ENCODE peak calls at places on chromosomes 6 and 20, in eight cellular contexts. One of them, this sample, is unnamed.

GRCh38 chr20:34637245-34638185 is 39.4 kb downstream of the PIGU start:
- DNase-seq in stimulated activated CD4-positive, alpha-beta T cell treated with anti-CD3 and anti-CD28 coated beads, Interleukin-1b, Interleukin-23, amount 100 ng/mL, for 4 hours: no peak
- DNase-seq in Right ventricle myocardium superior: no peak
- DNase-seq in left ventricle myocardium inferior: no peak
- DNase-seq in stimulated activated CD8-positive, alpha-beta memory T cell treated with anti-CD3 and anti-CD28 coated beads, Interleukin-15, amount 100 ng/mL, for 48 hours: no peak
- DNase-seq in foreskin fibroblast: peak; percentile 73
- DNase-seq in activated naive CD8-positive, alpha-beta T cell treated with anti-CD3 and anti-CD28 coated beads, Interleukin-2, amount 50 U/mL, for 24 hours: no peak
- DNase-seq in cerebellar cortex: no peak
- DNase-seq in this sample: no peak

GRCh38 chr20:25867776-25868649 is 171.4 kb upstream of the ZNF337 start:
- DNase-seq in left ventricle myocardium inferior: peak; percentile 83
- DNase-seq in stimulated activated CD4-positive, alpha-beta T cell treated with anti-CD3 and anti-CD28 coated beads, Interleukin-1b, Interleukin-23, amount 100 ng/mL, for 4 hours: peak; percentile 43
- DNase-seq in Right ventricle myocardium superior: peak; percentile 90
- DNase-seq in foreskin fibroblast: peak; percentile 45
- DNase-seq in activated naive CD8-positive, alpha-beta T cell treated with anti-CD3 and anti-CD28 coated beads, Interleukin-2, amount 50 U/mL, for 24 hours: peak; percentile 72
- DNase-seq in stimulated activated CD8-positive, alpha-beta memory T cell treated with anti-CD3 and anti-CD28 coated beads, Interleukin-15, amount 100 ng/mL, for 48 hours: peak; percentile 43
- DNase-seq in cerebellar cortex: peak; percentile 86
- DNase-seq in this sample: peak; percentile 50

GRCh38 chr6:2791124-2792050 is 26.2 kb downstream of the WRNIP1 start:
- DNase-seq in Right ventricle myocardium superior: peak; percentile 59
- DNase-seq in stimulated activated CD8-positive, alpha-beta memory T cell treated with anti-CD3 and anti-CD28 coated beads, Interleukin-15, amount 100 ng/mL, for 48 hours: no peak
- DNase-seq in foreskin fibroblast: peak; percentile 85
- DNase-seq in cerebellar cortex: peak; percentile 86
- DNase-seq in activated naive CD8-positive, alpha-beta T cell treated with anti-CD3 and anti-CD28 coated beads, Interleukin-2, amount 50 U/mL, for 24 hours: peak; percentile 59
- DNase-seq in stimulated activated CD4-positive, alpha-beta T cell treated with anti-CD3 and anti-CD28 coated beads, Interleukin-1b, Interleukin-23, amount 100 ng/mL, for 4 hours: peak; percentile 21
- DNase-seq in left ventricle myocardium inferior: peak; percentile 38
- DNase-seq in this sample: peak; percentile 70

GRCh38 chr6:35568967-35569606 is 56.4 kb upstream of the TULP1 start:
- DNase-seq in foreskin fibroblast: peak; percentile 36
- DNase-seq in cerebellar cortex: peak; percentile 25
- DNase-seq in left ventricle myocardium inferior: peak; percentile 51
- DNase-seq in activated naive CD8-positive, alpha-beta T cell treated with anti-CD3 and anti-CD28 coated beads, Interleukin-2, amount 50 U/mL, for 24 hours: peak; percentile 44
- DNase-seq in stimulated activated CD8-positive, alpha-beta memory T cell treated with anti-CD3 and anti-CD28 coated beads, Interleukin-15, amount 100 ng/mL, for 48 hours: no peak
- DNase-seq in Right ventricle myocardium superior: peak; percentile 82
- DNase-seq in stimulated activated CD4-positive, alpha-beta T cell treated with anti-CD3 and anti-CD28 coated beads, Interleukin-1b, Interleukin-23, amount 100 ng/mL, for 4 hours: no peak
- DNase-seq in this sample: peak; percentile 10

GRCh38 chr20:38452880-38453624 is 17.9 kb upstream of the SNHG17 start:
- DNase-seq in stimulated activated CD8-positive, alpha-beta memory T cell treated with anti-CD3 and anti-CD28 coated beads, Interleukin-15, amount 100 ng/mL, for 48 hours: no peak
- DNase-seq in stimulated activated CD4-positive, alpha-beta T cell treated with anti-CD3 and anti-CD28 coated beads, Interleukin-1b, Interleukin-23, amount 100 ng/mL, for 4 hours: no peak
- DNase-seq in activated naive CD8-positive, alpha-beta T cell treated with anti-CD3 and anti-CD28 coated beads, Interleukin-2, amount 50 U/mL, for 24 hours: no peak
- DNase-seq in foreskin fibroblast: peak; percentile 47
- DNase-seq in left ventricle myocardium inferior: no peak
- DNase-seq in cerebellar cortex: no peak
- DNase-seq in Right ventricle myocardium superior: peak; percentile 32
- DNase-seq in this sample: no peak

GRCh38 chr6:7910298-7910653 is 312 bp downstream of the TXNDC5 start:
- DNase-seq in stimulated activated CD8-positive, alpha-beta memory T cell treated with anti-CD3 and anti-CD28 coated beads, Interleukin-15, amount 100 ng/mL, for 48 hours: no peak
- DNase-seq in cerebellar cortex: no peak
- DNase-seq in foreskin fibroblast: no peak
- DNase-seq in left ventricle myocardium inferior: no peak
- DNase-seq in activated naive CD8-positive, alpha-beta T cell treated with anti-CD3 and anti-CD28 coated beads, Interleukin-2, amount 50 U/mL, for 24 hours: no peak
- DNase-seq in Right ventricle myocardium superior: no peak
- DNase-seq in stimulated activated CD4-positive, alpha-beta T cell treated with anti-CD3 and anti-CD28 coated beads, Interleukin-1b, Interleukin-23, amount 100 ng/mL, for 4 hours: no peak
- DNase-seq in this sample: no peak

GRCh38 chr6:147586044-147586443 is 77.6 kb downstream of the SAMD5 start:
- DNase-seq in foreskin fibroblast: peak; percentile 23
- DNase-seq in Right ventricle myocardium superior: no peak
- DNase-seq in activated naive CD8-positive, alpha-beta T cell treated with anti-CD3 and anti-CD28 coated beads, Interleukin-2, amount 50 U/mL, for 24 hours: no peak
- DNase-seq in cerebellar cortex: peak; percentile 47
- DNase-seq in stimulated activated CD4-positive, alpha-beta T cell treated with anti-CD3 and anti-CD28 coated beads, Interleukin-1b, Interleukin-23, amount 100 ng/mL, for 4 hours: no peak
- DNase-seq in stimulated activated CD8-positive, alpha-beta memory T cell treated with anti-CD3 and anti-CD28 coated beads, Interleukin-15, amount 100 ng/mL, for 48 hours: no peak
- DNase-seq in left ventricle myocardium inferior: no peak
- DNase-seq in this sample: no peak

GRCh38 chr6:152293404-152293803 is 343.8 kb downstream of the SYNE1 start:
- DNase-seq in activated naive CD8-positive, alpha-beta T cell treated with anti-CD3 and anti-CD28 coated beads, Interleukin-2, amount 50 U/mL, for 24 hours: no peak
- DNase-seq in Right ventricle myocardium superior: peak; percentile 51
- DNase-seq in foreskin fibroblast: no peak
- DNase-seq in stimulated activated CD8-positive, alpha-beta memory T cell treated with anti-CD3 and anti-CD28 coated beads, Interleukin-15, amount 100 ng/mL, for 48 hours: no peak
- DNase-seq in cerebellar cortex: peak; percentile 95
- DNase-seq in left ventricle myocardium inferior: peak; percentile 60
- DNase-seq in stimulated activated CD4-positive, alpha-beta T cell treated with anti-CD3 and anti-CD28 coated beads, Interleukin-1b, Interleukin-23, amount 100 ng/mL, for 4 hours: no peak
- DNase-seq in this sample: no peak

GRCh38 chr6:97053643-97054411 is 129.3 kb downstream of the KLHL32 start:
- DNase-seq in Right ventricle myocardium superior: no peak
- DNase-seq in activated naive CD8-positive, alpha-beta T cell treated with anti-CD3 and anti-CD28 coated beads, Interleukin-2, amount 50 U/mL, for 24 hours: no peak
- DNase-seq in left ventricle myocardium inferior: no peak
- DNase-seq in cerebellar cortex: peak; percentile 20
- DNase-seq in stimulated activated CD4-positive, alpha-beta T cell treated with anti-CD3 and anti-CD28 coated beads, Interleukin-1b, Interleukin-23, amount 100 ng/mL, for 4 hours: no peak
- DNase-seq in stimulated activated CD8-positive, alpha-beta memory T cell treated with anti-CD3 and anti-CD28 coated beads, Interleukin-15, amount 100 ng/mL, for 48 hours: no peak
- DNase-seq in foreskin fibroblast: no peak
- DNase-seq in this sample: no peak

GRCh38 chr6:110415297-110415916 is at the start of gene DDO:
- DNase-seq in foreskin fibroblast: no peak
- DNase-seq in stimulated activated CD4-positive, alpha-beta T cell treated with anti-CD3 and anti-CD28 coated beads, Interleukin-1b, Interleukin-23, amount 100 ng/mL, for 4 hours: no peak
- DNase-seq in Right ventricle myocardium superior: peak; percentile 89
- DNase-seq in left ventricle myocardium inferior: peak; percentile 86
- DNase-seq in cerebellar cortex: peak; percentile 96
- DNase-seq in activated naive CD8-positive, alpha-beta T cell treated with anti-CD3 and anti-CD28 coated beads, Interleukin-2, amount 50 U/mL, for 24 hours: no peak
- DNase-seq in stimulated activated CD8-positive, alpha-beta memory T cell treated with anti-CD3 and anti-CD28 coated beads, Interleukin-15, amount 100 ng/mL, for 48 hours: no peak
- DNase-seq in this sample: no peak

GRCh38 chr6:33696538-33697518 is 14.7 kb downstream of the UQCC2 start:
- DNase-seq in stimulated activated CD8-positive, alpha-beta memory T cell treated with anti-CD3 and anti-CD28 coated beads, Interleukin-15, amount 100 ng/mL, for 48 hours: no peak
- DNase-seq in Right ventricle myocardium superior: peak; percentile 73
- DNase-seq in activated naive CD8-positive, alpha-beta T cell treated with anti-CD3 and anti-CD28 coated beads, Interleukin-2, amount 50 U/mL, for 24 hours: no peak
- DNase-seq in foreskin fibroblast: peak; percentile 79
- DNase-seq in left ventricle myocardium inferior: peak; percentile 60
- DNase-seq in cerebellar cortex: peak; percentile 43
- DNase-seq in stimulated activated CD4-positive, alpha-beta T cell treated with anti-CD3 and anti-CD28 coated beads, Interleukin-1b, Interleukin-23, amount 100 ng/mL, for 4 hours: no peak
- DNase-seq in this sample: no peak

GRCh38 chr6:3296537-3297453 is 38.0 kb downstream of the PSMG4 start:
- DNase-seq in stimulated activated CD8-positive, alpha-beta memory T cell treated with anti-CD3 and anti-CD28 coated beads, Interleukin-15, amount 100 ng/mL, for 48 hours: no peak
- DNase-seq in Right ventricle myocardium superior: no peak
- DNase-seq in cerebellar cortex: no peak
- DNase-seq in activated naive CD8-positive, alpha-beta T cell treated with anti-CD3 and anti-CD28 coated beads, Interleukin-2, amount 50 U/mL, for 24 hours: no peak
- DNase-seq in foreskin fibroblast: no peak
- DNase-seq in stimulated activated CD4-positive, alpha-beta T cell treated with anti-CD3 and anti-CD28 coated beads, Interleukin-1b, Interleukin-23, amount 100 ng/mL, for 4 hours: no peak
- DNase-seq in left ventricle myocardium inferior: no peak
- DNase-seq in this sample: no peak

GRCh38 chr6:4344317-4344899 is 209.0 kb upstream of the ECI2 start:
- DNase-seq in cerebellar cortex: no peak
- DNase-seq in left ventricle myocardium inferior: no peak
- DNase-seq in Right ventricle myocardium superior: no peak
- DNase-seq in foreskin fibroblast: peak; percentile 63
- DNase-seq in stimulated activated CD8-positive, alpha-beta memory T cell treated with anti-CD3 and anti-CD28 coated beads, Interleukin-15, amount 100 ng/mL, for 48 hours: no peak
- DNase-seq in activated naive CD8-positive, alpha-beta T cell treated with anti-CD3 and anti-CD28 coated beads, Interleukin-2, amount 50 U/mL, for 24 hours: no peak
- DNase-seq in stimulated activated CD4-positive, alpha-beta T cell treated with anti-CD3 and anti-CD28 coated beads, Interleukin-1b, Interleukin-23, amount 100 ng/mL, for 4 hours: no peak
- DNase-seq in this sample: no peak

GRCh38 chr20:41510847-41511453 is 107.2 kb downstream of the CHD6 start:
- DNase-seq in Right ventricle myocardium superior: no peak
- DNase-seq in cerebellar cortex: no peak
- DNase-seq in left ventricle myocardium inferior: no peak
- DNase-seq in activated naive CD8-positive, alpha-beta T cell treated with anti-CD3 and anti-CD28 coated beads, Interleukin-2, amount 50 U/mL, for 24 hours: no peak
- DNase-seq in stimulated activated CD8-positive, alpha-beta memory T cell treated with anti-CD3 and anti-CD28 coated beads, Interleukin-15, amount 100 ng/mL, for 48 hours: no peak
- DNase-seq in foreskin fibroblast: no peak
- DNase-seq in stimulated activated CD4-positive, alpha-beta T cell treated with anti-CD3 and anti-CD28 coated beads, Interleukin-1b, Interleukin-23, amount 100 ng/mL, for 4 hours: no peak
- DNase-seq in this sample: no peak

GRCh38 chr6:112620832-112621569 is 273.9 kb downstream of the RFPL4B start:
- DNase-seq in stimulated activated CD8-positive, alpha-beta memory T cell treated with anti-CD3 and anti-CD28 coated beads, Interleukin-15, amount 100 ng/mL, for 48 hours: no peak
- DNase-seq in stimulated activated CD4-positive, alpha-beta T cell treated with anti-CD3 and anti-CD28 coated beads, Interleukin-1b, Interleukin-23, amount 100 ng/mL, for 4 hours: no peak
- DNase-seq in Right ventricle myocardium superior: no peak
- DNase-seq in cerebellar cortex: no peak
- DNase-seq in activated naive CD8-positive, alpha-beta T cell treated with anti-CD3 and anti-CD28 coated beads, Interleukin-2, amount 50 U/mL, for 24 hours: no peak
- DNase-seq in left ventricle myocardium inferior: no peak
- DNase-seq in foreskin fibroblast: no peak
- DNase-seq in this sample: no peak

GRCh38 chr6:6656287-6656686 is 67.8 kb downstream of the LY86 start:
- DNase-seq in cerebellar cortex: no peak
- DNase-seq in activated naive CD8-positive, alpha-beta T cell treated with anti-CD3 and anti-CD28 coated beads, Interleukin-2, amount 50 U/mL, for 24 hours: no peak
- DNase-seq in stimulated activated CD4-positive, alpha-beta T cell treated with anti-CD3 and anti-CD28 coated beads, Interleukin-1b, Interleukin-23, amount 100 ng/mL, for 4 hours: no peak
- DNase-seq in stimulated activated CD8-positive, alpha-beta memory T cell treated with anti-CD3 and anti-CD28 coated beads, Interleukin-15, amount 100 ng/mL, for 48 hours: no peak
- DNase-seq in left ventricle myocardium inferior: no peak
- DNase-seq in foreskin fibroblast: no peak
- DNase-seq in Right ventricle myocardium superior: no peak
- DNase-seq in this sample: no peak

GRCh38 chr20:20624914-20625313 is 87.5 kb downstream of the RALGAPA2 start:
- DNase-seq in foreskin fibroblast: no peak
- DNase-seq in cerebellar cortex: no peak
- DNase-seq in left ventricle myocardium inferior: no peak
- DNase-seq in stimulated activated CD8-positive, alpha-beta memory T cell treated with anti-CD3 and anti-CD28 coated beads, Interleukin-15, amount 100 ng/mL, for 48 hours: no peak
- DNase-seq in activated naive CD8-positive, alpha-beta T cell treated with anti-CD3 and anti-CD28 coated beads, Interleukin-2, amount 50 U/mL, for 24 hours: no peak
- DNase-seq in Right ventricle myocardium superior: no peak
- DNase-seq in stimulated activated CD4-positive, alpha-beta T cell treated with anti-CD3 and anti-CD28 coated beads, Interleukin-1b, Interleukin-23, amount 100 ng/mL, for 4 hours: no peak
- DNase-seq in this sample: no peak

GRCh38 chr6:105488521-105489212 is 85.8 kb upstream of the PREP start:
- DNase-seq in cerebellar cortex: no peak
- DNase-seq in stimulated activated CD8-positive, alpha-beta memory T cell treated with anti-CD3 and anti-CD28 coated beads, Interleukin-15, amount 100 ng/mL, for 48 hours: no peak
- DNase-seq in activated naive CD8-positive, alpha-beta T cell treated with anti-CD3 and anti-CD28 coated beads, Interleukin-2, amount 50 U/mL, for 24 hours: no peak
- DNase-seq in left ventricle myocardium inferior: no peak
- DNase-seq in Right ventricle myocardium superior: no peak
- DNase-seq in stimulated activated CD4-positive, alpha-beta T cell treated with anti-CD3 and anti-CD28 coated beads, Interleukin-1b, Interleukin-23, amount 100 ng/mL, for 4 hours: no peak
- DNase-seq in foreskin fibroblast: no peak
- DNase-seq in this sample: no peak

GRCh38 chr20:13028001-13028400 is 19.2 kb downstream of the SPTLC3 start:
- DNase-seq in stimulated activated CD4-positive, alpha-beta T cell treated with anti-CD3 and anti-CD28 coated beads, Interleukin-1b, Interleukin-23, amount 100 ng/mL, for 4 hours: no peak
- DNase-seq in cerebellar cortex: no peak
- DNase-seq in activated naive CD8-positive, alpha-beta T cell treated with anti-CD3 and anti-CD28 coated beads, Interleukin-2, amount 50 U/mL, for 24 hours: no peak
- DNase-seq in Right ventricle myocardium superior: no peak
- DNase-seq in left ventricle myocardium inferior: no peak
- DNase-seq in stimulated activated CD8-positive, alpha-beta memory T cell treated with anti-CD3 and anti-CD28 coated beads, Interleukin-15, amount 100 ng/mL, for 48 hours: no peak
- DNase-seq in foreskin fibroblast: no peak
- DNase-seq in this sample: no peak

GRCh38 chr6:168469198-168469943 is 28.4 kb downstream of the SMOC2 start:
- DNase-seq in left ventricle myocardium inferior: peak; percentile 78
- DNase-seq in activated naive CD8-positive, alpha-beta T cell treated with anti-CD3 and anti-CD28 coated beads, Interleukin-2, amount 50 U/mL, for 24 hours: no peak
- DNase-seq in foreskin fibroblast: no peak
- DNase-seq in Right ventricle myocardium superior: peak; percentile 82
- DNase-seq in stimulated activated CD4-positive, alpha-beta T cell treated with anti-CD3 and anti-CD28 coated beads, Interleukin-1b, Interleukin-23, amount 100 ng/mL, for 4 hours: no peak
- DNase-seq in stimulated activated CD8-positive, alpha-beta memory T cell treated with anti-CD3 and anti-CD28 coated beads, Interleukin-15, amount 100 ng/mL, for 48 hours: no peak
- DNase-seq in cerebellar cortex: no peak
- DNase-seq in this sample: no peak

GRCh38 chr6:130933712-130934200 is 106.5 kb downstream of the SMLR1 start:
- DNase-seq in stimulated activated CD4-positive, alpha-beta T cell treated with anti-CD3 and anti-CD28 coated beads, Interleukin-1b, Interleukin-23, amount 100 ng/mL, for 4 hours: no peak
- DNase-seq in foreskin fibroblast: peak; percentile 18
- DNase-seq in left ventricle myocardium inferior: no peak
- DNase-seq in activated naive CD8-positive, alpha-beta T cell treated with anti-CD3 and anti-CD28 coated beads, Interleukin-2, amount 50 U/mL, for 24 hours: no peak
- DNase-seq in stimulated activated CD8-positive, alpha-beta memory T cell treated with anti-CD3 and anti-CD28 coated beads, Interleukin-15, amount 100 ng/mL, for 48 hours: no peak
- DNase-seq in Right ventricle myocardium superior: no peak
- DNase-seq in cerebellar cortex: peak; percentile 4
- DNase-seq in this sample: no peak

GRCh38 chr6:166761801-166762200 is 134.8 kb upstream of the RPS6KA2 start:
- DNase-seq in activated naive CD8-positive, alpha-beta T cell treated with anti-CD3 and anti-CD28 coated beads, Interleukin-2, amount 50 U/mL, for 24 hours: no peak
- DNase-seq in cerebellar cortex: no peak
- DNase-seq in stimulated activated CD8-positive, alpha-beta memory T cell treated with anti-CD3 and anti-CD28 coated beads, Interleukin-15, amount 100 ng/mL, for 48 hours: no peak
- DNase-seq in stimulated activated CD4-positive, alpha-beta T cell treated with anti-CD3 and anti-CD28 coated beads, Interleukin-1b, Interleukin-23, amount 100 ng/mL, for 4 hours: no peak
- DNase-seq in Right ventricle myocardium superior: no peak
- DNase-seq in foreskin fibroblast: no peak
- DNase-seq in left ventricle myocardium inferior: no peak
- DNase-seq in this sample: no peak

GRCh38 chr6:43764767-43765166 is 5.2 kb upstream of the VEGFA start:
- DNase-seq in activated naive CD8-positive, alpha-beta T cell treated with anti-CD3 and anti-CD28 coated beads, Interleukin-2, amount 50 U/mL, for 24 hours: no peak
- DNase-seq in cerebellar cortex: no peak
- DNase-seq in stimulated activated CD4-positive, alpha-beta T cell treated with anti-CD3 and anti-CD28 coated beads, Interleukin-1b, Interleukin-23, amount 100 ng/mL, for 4 hours: no peak
- DNase-seq in left ventricle myocardium inferior: peak; percentile 9
- DNase-seq in stimulated activated CD8-positive, alpha-beta memory T cell treated with anti-CD3 and anti-CD28 coated beads, Interleukin-15, amount 100 ng/mL, for 48 hours: no peak
- DNase-seq in Right ventricle myocardium superior: no peak
- DNase-seq in foreskin fibroblast: no peak
- DNase-seq in this sample: no peak

GRCh38 chr6:33670086-33670660 is 41.3 kb downstream of the UQCC2 start:
- DNase-seq in cerebellar cortex: peak; percentile 84
- DNase-seq in stimulated activated CD4-positive, alpha-beta T cell treated with anti-CD3 and anti-CD28 coated beads, Interleukin-1b, Interleukin-23, amount 100 ng/mL, for 4 hours: no peak
- DNase-seq in left ventricle myocardium inferior: no peak
- DNase-seq in foreskin fibroblast: no peak
- DNase-seq in Right ventricle myocardium superior: no peak
- DNase-seq in activated naive CD8-positive, alpha-beta T cell treated with anti-CD3 and anti-CD28 coated beads, Interleukin-2, amount 50 U/mL, for 24 hours: no peak
- DNase-seq in stimulated activated CD8-positive, alpha-beta memory T cell treated with anti-CD3 and anti-CD28 coated beads, Interleukin-15, amount 100 ng/mL, for 48 hours: no peak
- DNase-seq in this sample: no peak